ENCODE peak calls at places on chromosomes 16 and 17, in four cellular contexts. U is stimulated activated naive B cell treated with anti-CD40 and anti-IgM and Interleukin-4, amounts not matched to agents 10 μg/mL and 1 μg/mL and 100 μg/mL, for 72 hours; J is effector memory CD4-positive, alpha-beta T cell; K is GM10248. W is an unnamed sample.

GRCh38 chr17:39235555-39236221 is 9.9 kb upstream of the STAC2 start:
- DNase-seq in J (peak; percentile 8), K (peak; percentile 77), U (peak; percentile 39), W (peak; percentile 82)

GRCh38 chr17:38893612-38894011 is 23.8 kb downstream of the LASP1 start:
- DNase-seq in K (no peak), J (no peak), U (no peak), W (no peak)

GRCh38 chr17:57948555-57949420 is 6.4 kb downstream of the CUEDC1 start:
- DNase-seq in U (no peak), J (no peak), K (no peak), W (no peak)

GRCh38 chr17:6862822-6863221 is 31.3 kb upstream of the TEKT1 start:
- DNase-seq in U (no peak), K (no peak), J (no peak), W (no peak)

GRCh38 chr16:89988951-89989350 is 30.3 kb downstream of the DBNDD1 start:
- DNase-seq in J (no peak), U (no peak), K (no peak), W (no peak)

GRCh38 chr16:74297296-74297665 is 667 bp downstream of the PSMD7 start:
- DNase-seq in J (no peak), U (peak; percentile 18), K (peak; percentile 28), W (peak; percentile 49)

GRCh38 chr16:49023095-49023494 is 258.5 kb downstream of the CBLN1 start:
- DNase-seq in K (no peak), U (no peak), J (no peak), W (no peak)

GRCh38 chr16:12737563-12737962 is 66.1 kb downstream of the CPPED1 start:
- DNase-seq in J (no peak), K (no peak), U (no peak), W (no peak)

GRCh38 chr17:77555110-77555509 is 403.4 kb upstream of the TNRC6C start:
- DNase-seq in K (no peak), U (no peak), J (no peak), W (no peak)

GRCh38 chr16:12907670-12908233 is 6.4 kb downstream of the SHISA9 start:
- DNase-seq in J (no peak), K (no peak), U (no peak), W (no peak)

GRCh38 chr16:27628216-27628945 is 78.4 kb downstream of the KATNIP start:
- DNase-seq in K (no peak), U (no peak), J (no peak), W (no peak)

GRCh38 chr17:72726936-72727335 is 365.6 kb downstream of the SLC39A11 start:
- DNase-seq in U (peak; percentile 45), J (no peak), K (peak; percentile 79), W (peak; percentile 78)

GRCh38 chr17:49603238-49603637 is 27.6 kb downstream of the NXPH3 start:
- DNase-seq in U (no peak), J (no peak), K (no peak), W (no peak)

GRCh38 chr17:76025294-76025693 is 1.8 kb downstream of the EVPL start:
- DNase-seq in K (no peak), U (no peak), J (no peak), W (no peak)

GRCh38 chr17:43558805-43559160 is 12.6 kb upstream of the ETV4 start:
- DNase-seq in J (no peak), K (no peak), U (no peak), W (no peak)

GRCh38 chr17:77942111-77942988 is 16.2 kb upstream of the TNRC6C start:
- DNase-seq in J (no peak), U (no peak), K (no peak), W (no peak)

GRCh38 chr17:82200743-82201497 is 11.7 kb downstream of the CCDC57 start:
- DNase-seq in U (no peak), J (peak; percentile 54), K (no peak), W (no peak)

GRCh38 chr17:40071720-40072480 is 9.1 kb downstream of the THRA start:
- DNase-seq in J (no peak), U (no peak), K (no peak), W (no peak)

GRCh38 chr16:1602285-1602684 is 9.6 kb downstream of the IFT140 start:
- DNase-seq in J (no peak), K (no peak), U (no peak), W (no peak)

GRCh38 chr16:86375370-86375769 is 135.0 kb upstream of the FOXF1 start:
- DNase-seq in J (no peak), U (no peak), K (no peak), W (no peak)

GRCh38 chr16:68064791-68065365 is 20.3 kb upstream of the NFATC3 start:
- DNase-seq in K (peak; percentile 67), J (peak; percentile 42), U (no peak), W (peak; percentile 69)